ENCODE peak calls at places on chromosomes 7 and 10, in four cellular contexts. S is HEK293T, A is WTC11, Z is K562. P is an unnamed sample.

GRCh38 chr7:141300816-141301215 is 227.0 kb downstream of the TMEM178B start:
- DNase-seq in S (no peak), A (no peak), Z (no peak), P (no peak)

GRCh38 chr7:139995034-139995915 is 67.5 kb downstream of the PARP12 start:
- DNase-seq in S (no peak), A (no peak), Z (no peak), P (no peak)

GRCh38 chr7:129089521-129090212 is 34.8 kb upstream of the TNPO3 start:
- DNase-seq in S (no peak), A (no peak), Z (no peak), P (no peak)

GRCh38 chr10:36720931-36721330 is 404.5 kb upstream of the ANKRD30A start:
- DNase-seq in S (no peak), A (no peak), Z (no peak), P (no peak)

GRCh38 chr10:125694874-125695273 is 11.9 kb upstream of the TEX36 start:
- DNase-seq in S (no peak), A (no peak), Z (no peak), P (no peak)

GRCh38 chr10:113753020-113753692 is 1.7 kb downstream of the PLEKHS1 start:
- DNase-seq in S (no peak), A (no peak), Z (no peak), P (no peak)

GRCh38 chr7:30406664-30407425 is 71.7 kb downstream of the NOD1 start:
- DNase-seq in S (no peak), A (no peak), Z (no peak), P (no peak)

GRCh38 chr10:27152687-27153086 is 1.5 kb downstream of the YME1L1 start:
- DNase-seq in S (no peak), A (no peak), Z (no peak), P (no peak)

GRCh38 chr10:97701438-97702064 is 12.0 kb upstream of the MARVELD1 start:
- DNase-seq in S (peak), A (peak), Z (peak), P (peak)

GRCh38 chr7:113084499-113085172 is 2.0 kb downstream of the GPR85 start:
- DNase-seq in S (no peak), A (no peak), Z (no peak), P (no peak)

GRCh38 chr10:129193148-129193547 is 273.9 kb upstream of the MGMT start:
- DNase-seq in S (no peak), A (no peak), Z (no peak), P (no peak)

GRCh38 chr10:78196964-78197363 is 163.3 kb downstream of the RPS24 start:
- DNase-seq in S (no peak), A (no peak), Z (no peak), P (no peak)

GRCh38 chr7:55019691-55020480 is 1.1 kb downstream of the EGFR start:
- DNase-seq in S (peak), A (peak), Z (no peak), P (no peak)

GRCh38 chr7:69173341-69173740 is 424.9 kb upstream of the AUTS2 start:
- DNase-seq in S (no peak), A (no peak), Z (no peak), P (no peak)

GRCh38 chr10:71657604-71658348 is 61.8 kb downstream of the C10orf105 start:
- DNase-seq in S (no peak), A (peak), Z (no peak), P (no peak)

GRCh38 chr7:42606217-42606905 is 305.5 kb downstream of the C7orf25 start:
- DNase-seq in S (no peak), A (no peak), Z (no peak), P (no peak)

GRCh38 chr10:110446954-110447608 is 50.6 kb upstream of the DUSP5 start:
- DNase-seq in S (no peak), A (no peak), Z (no peak), P (no peak)

GRCh38 chr7:101940830-101941229 is 123.4 kb downstream of the CUX1 start:
- DNase-seq in S (no peak), A (peak), Z (no peak), P (no peak)

GRCh38 chr7:101936612-101937231 is 119.3 kb downstream of the CUX1 start:
- DNase-seq in S (no peak), A (peak), Z (no peak), P (no peak)

GRCh38 chr7:101938115-101938514 is 120.7 kb downstream of the CUX1 start:
- DNase-seq in S (no peak), A (no peak), Z (no peak), P (no peak)

GRCh38 chr7:101940151-101940550 is 122.7 kb downstream of the CUX1 start:
- DNase-seq in S (no peak), A (no peak), Z (no peak), P (no peak)

DNA sequence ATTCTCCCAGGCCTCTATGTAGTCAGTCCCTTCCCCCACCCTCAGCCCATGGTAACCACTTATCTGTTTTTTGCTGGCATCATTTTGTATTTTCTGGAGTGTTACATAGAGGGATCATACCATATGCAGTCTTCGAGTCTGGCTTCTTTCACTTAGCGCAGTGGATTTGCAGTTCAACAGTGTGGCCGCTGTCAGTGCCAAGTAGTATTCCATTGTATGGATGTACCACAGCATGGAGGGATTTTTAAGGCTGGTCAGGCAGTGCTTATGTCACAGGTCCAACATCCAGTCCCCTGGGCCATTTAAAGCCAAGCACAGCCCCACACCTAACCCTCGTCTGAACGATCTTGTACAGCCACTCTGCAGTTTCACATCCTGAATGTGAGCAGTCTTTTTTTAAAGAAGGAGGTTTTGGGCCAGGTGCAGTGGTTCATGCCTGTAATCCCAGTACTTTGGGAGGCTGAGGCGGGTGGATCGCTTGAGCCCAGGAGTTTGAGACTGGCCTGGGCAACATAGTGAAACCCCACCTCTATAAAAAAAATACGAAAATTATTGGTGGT is 121.8 kb downstream of the CUX1 start:
- DNase-seq in S (no peak), A (no peak), Z (no peak), P (no peak)
- TF ChIP-seq ELF4 in S (no peak), A (no peak), Z (no peak), P (no peak)

GRCh38 chr7:115689941-115690340 is 340.6 kb downstream of the TFEC start:
- DNase-seq in S (no peak), A (no peak), Z (no peak), P (no peak)

GRCh38 chr7:115693779-115694178 is 336.8 kb downstream of the TFEC start:
- DNase-seq in S (no peak), A (no peak), Z (no peak), P (no peak)

DNA sequence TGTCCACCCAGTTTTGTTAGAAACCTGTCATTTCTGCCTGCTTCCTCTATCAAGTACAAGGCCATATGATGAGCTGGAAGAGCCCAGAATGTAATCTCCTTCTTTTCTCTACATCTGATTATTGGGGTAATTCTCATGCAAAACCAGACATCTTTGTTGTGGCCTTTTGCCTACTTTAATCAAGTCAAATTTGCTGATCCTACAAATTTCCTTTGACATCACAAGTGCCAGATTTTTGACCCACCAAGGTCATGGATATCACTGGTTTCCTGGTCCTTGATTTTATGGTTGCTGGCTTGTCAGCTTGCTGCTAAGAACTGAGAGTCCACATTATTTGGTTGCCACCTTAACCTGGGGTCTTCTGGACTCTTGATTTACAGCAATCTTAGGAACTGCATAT is 336.1 kb downstream of the TFEC start:
- DNase-seq in S (no peak), A (no peak), Z (no peak), P (no peak)
- TF ChIP-seq ELF4 in S (no peak), A (no peak), Z (no peak), P (no peak)

GRCh38 chr7:9307131-9307530 is 873.7 kb downstream of the NXPH1 start:
- DNase-seq in S (no peak), A (no peak), Z (no peak), P (no peak)
- TF ChIP-seq ELF4 in S (no peak), A (no peak), Z (no peak), P (no peak)

GRCh38 chr10:90780488-90780887 is 77.4 kb downstream of the HTR7 start:
- DNase-seq in S (no peak), A (no peak), Z (no peak), P (no peak)

GRCh38 chr10:90777614-90778013 is 80.2 kb downstream of the HTR7 start:
- DNase-seq in S (no peak), A (no peak), Z (no peak), P (no peak)

GRCh38 chr10:90769946-90770841 is 87.6 kb downstream of the HTR7 start:
- DNase-seq in S (no peak), A (peak), Z (no peak), P (no peak)

GRCh38 chr10:90779573-90779972 is 78.3 kb downstream of the HTR7 start:
- DNase-seq in S (peak), A (no peak), Z (peak), P (peak)

DNA sequence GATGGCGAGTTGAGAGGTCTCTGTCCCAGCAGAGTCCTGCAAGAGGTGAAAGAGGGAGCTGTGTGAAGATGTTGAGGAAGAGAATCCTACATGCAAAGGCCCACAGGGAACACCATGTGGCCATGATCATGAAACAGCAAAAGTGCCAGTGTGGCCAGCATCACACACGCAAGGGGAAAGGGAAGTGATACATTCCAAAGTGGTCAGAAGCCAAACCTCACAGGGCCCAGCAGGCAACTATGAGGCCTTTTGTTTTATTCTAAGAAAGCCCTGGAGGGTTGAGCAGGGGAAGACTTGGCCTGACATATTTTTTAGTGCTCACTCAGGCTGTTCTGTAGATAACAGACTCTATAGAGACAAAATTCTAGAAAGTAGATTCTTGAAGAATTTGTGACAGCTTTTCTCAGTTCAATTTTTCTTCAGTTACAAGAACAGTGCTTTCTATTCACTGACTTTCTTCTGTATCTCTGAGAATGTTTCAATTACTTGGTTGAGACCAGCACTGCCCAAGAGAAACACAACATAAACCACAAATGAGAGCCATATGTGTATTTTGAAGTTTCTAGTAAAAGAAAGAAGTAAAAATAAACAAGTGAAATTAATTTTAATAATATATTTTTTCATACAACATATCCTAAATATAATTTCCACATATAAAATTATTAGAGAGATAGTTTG is 82.3 kb downstream of the HTR7 start:
- DNase-seq in S (no peak), A (no peak), Z (no peak), P (no peak)
- TF ChIP-seq ELF4 in S (no peak), A (no peak), Z (no peak), P (no peak)

P was measured in HepG2.